ENCODE peak calls at places on chromosome X, in six cellular contexts. S, V, Z, Q, I and K are unnamed samples.

GRCh38 chrX:37955273-37955672 is 51.1 kb upstream of the SYTL5 start:
- DNase-seq in S (no peak), V (peak), Z (no peak), Q (no peak), I (no peak), K (no peak)

GRCh38 chrX:6660567-6661252 is 125.8 kb upstream of the VCX3A start:
- DNase-seq in S (no peak), V (no peak), Z (no peak), Q (no peak), I (no peak), K (no peak)

GRCh38 chrX:19579485-19579884 is 64.2 kb upstream of the MAP3K15 start:
- DNase-seq in S (no peak), V (peak), Z (no peak), Q (no peak), I (no peak), K (peak)

GRCh38 chrX:110210417-110211139 is 107.3 kb downstream of the AMMECR1 start:
- DNase-seq in S (no peak), V (peak), Z (no peak), Q (no peak), I (no peak), K (peak)

GRCh38 chrX:27889878-27890277 is 82.1 kb downstream of the MAGEB10 start:
- DNase-seq in S (no peak), V (peak), Z (no peak), Q (no peak), I (no peak), K (no peak)

GRCh38 chrX:11540532-11541377 is 125.0 kb downstream of the ARHGAP6 start:
- DNase-seq in S (no peak), V (no peak), Z (no peak), Q (no peak), I (no peak), K (no peak)

GRCh38 chrX:16920116-16920515 is 26.3 kb upstream of the REPS2 start:
- DNase-seq in S (no peak), V (no peak), Z (no peak), Q (no peak), I (no peak), K (no peak)

GRCh38 chrX:48736303-48736702 is 25.2 kb upstream of the GLOD5 start:
- DNase-seq in S (no peak), V (no peak), Z (no peak), Q (no peak), I (no peak), K (no peak)

GRCh38 chrX:67780694-67781109 is 236.9 kb downstream of the AR start:
- DNase-seq in S (no peak), V (peak), Z (peak), Q (peak), I (peak), K (peak)

GRCh38 chrX:31854716-31855115 is 782.9 kb upstream of the FTHL17 start:
- DNase-seq in S (no peak), V (no peak), Z (no peak), Q (no peak), I (no peak), K (no peak)

GRCh38 chrX:17409566-17410290 is 34.7 kb downstream of the NHS start:
- DNase-seq in S (peak), V (no peak), Z (no peak), Q (no peak), I (no peak), K (no peak)

GRCh38 chrX:110180176-110180927 is 137.5 kb downstream of the AMMECR1 start:
- DNase-seq in S (no peak), V (peak), Z (peak), Q (no peak), I (no peak), K (peak)

GRCh38 chrX:40544343-40545250 is 36.2 kb upstream of the ATP6AP2 start:
- DNase-seq in S (no peak), V (peak), Z (no peak), Q (no peak), I (no peak), K (no peak)

GRCh38 chrX:108001218-108001814 is 19.1 kb upstream of the TEX13B start:
- DNase-seq in S (peak), V (peak), Z (no peak), Q (no peak), I (no peak), K (peak)

GRCh38 chrX:56928546-56928945 is 66.8 kb downstream of the SPIN3 start:
- DNase-seq in S (no peak), V (no peak), Z (no peak), Q (no peak), I (no peak), K (peak)

GRCh38 chrX:52852110-52852872 is 15.6 kb downstream of the XAGE3 start:
- DNase-seq in S (no peak), V (peak), Z (no peak), Q (no peak), I (no peak), K (peak)

GRCh38 chrX:47991263-47992092 is 12.3 kb downstream of the ZNF182 start:
- DNase-seq in S (no peak), V (no peak), Z (no peak), Q (no peak), I (no peak), K (peak)

GRCh38 chrX:77788050-77788449 is 2.0 kb upstream of the ATRX start:
- DNase-seq in S (no peak), V (no peak), Z (no peak), Q (peak), I (peak), K (peak)

GRCh38 chrX:14832151-14832550 is 40.7 kb downstream of the FANCB start:
- DNase-seq in S (no peak), V (peak), Z (no peak), Q (no peak), I (no peak), K (peak)

GRCh38 chrX:85243761-85244410 is at the start of the genes SATL1 and ZNF711:
- DNase-seq in S (peak), V (peak), Z (peak), Q (peak), I (peak), K (peak)

GRCh38 chrX:80808854-80809493 is 703 bp downstream of the BRWD3 start:
- DNase-seq in S (peak), V (peak), Z (peak), Q (peak), I (peak), K (peak)